ENCODE peak calls at places on chromosomes 3 and 15, in five cellular contexts. I, N, K, T and A are unnamed samples.

GRCh38 chr3:159127021-159127392 is 325.2 kb downstream of the MFSD1 start:
- ATAC-seq in I (no peak), N (no peak), K (no peak), T (peak; percentile 58), A (no peak)

GRCh38 chr3:122562923-122563716 is 980 bp downstream of the PARP9 start:
- ATAC-seq in I (no peak), N (no peak), K (no peak), T (peak; percentile 2), A (no peak)

GRCh38 chr3:159620873-159621272 is 367.8 kb upstream of the IL12A start:
- ATAC-seq in I (no peak), N (no peak), K (no peak), T (no peak), A (no peak)

GRCh38 chr15:27097506-27097905 is 126.5 kb downstream of the GABRG3 start:
- ATAC-seq in I (no peak), N (no peak), K (no peak), T (no peak), A (no peak)

GRCh38 chr15:62107561-62108110 is 40.9 kb downstream of the C2CD4A start:
- ATAC-seq in I (no peak), N (no peak), K (no peak), T (no peak), A (no peak)

GRCh38 chr3:5078151-5078550 is 43.9 kb upstream of the ARL8B start:
- ATAC-seq in I (no peak), N (no peak), K (no peak), T (no peak), A (no peak)

GRCh38 chr3:12461097-12461649 is 23.1 kb upstream of the TSEN2 start:
- ATAC-seq in I (no peak), N (no peak), K (no peak), T (no peak), A (no peak)

GRCh38 chr15:87387681-87388240 is 868.8 kb downstream of the NTRK3 start:
- ATAC-seq in I (no peak), N (no peak), K (no peak), T (no peak), A (no peak)

GRCh38 chr3:50423543-50423942 is 64.2 kb upstream of the TMEM115 start:
- ATAC-seq in I (no peak), N (no peak), K (no peak), T (no peak), A (no peak)

GRCh38 chr3:195251336-195252065 is 19.5 kb downstream of the XXYLT1 start:
- ATAC-seq in I (no peak), N (no peak), K (no peak), T (no peak), A (no peak)

GRCh38 chr3:195086885-195087284 is 184.1 kb downstream of the XXYLT1 start:
- ATAC-seq in I (no peak), N (no peak), K (no peak), T (peak; percentile 14), A (no peak)

GRCh38 chr3:124459678-124460077 is 270.6 kb upstream of the UMPS start:
- ATAC-seq in I (no peak), N (no peak), K (no peak), T (no peak), A (no peak)

GRCh38 chr15:49813615-49814014 is 192.8 kb downstream of the DTWD1 start:
- ATAC-seq in I (no peak), N (peak; percentile 93), K (no peak), T (peak; percentile 82), A (no peak)

GRCh38 chr3:107249132-107249531 is 128.1 kb upstream of the CCDC54 start:
- ATAC-seq in I (peak; percentile 58), N (no peak), K (no peak), T (no peak), A (no peak)

GRCh38 chr3:150447631-150448465 is 39.8 kb downstream of the TSC22D2 start:
- ATAC-seq in I (no peak), N (no peak), K (no peak), T (no peak), A (no peak)

GRCh38 chr15:78873796-78874761 is 1.4 kb downstream of the MORF4L1 start:
- ATAC-seq in I (no peak), N (no peak), K (no peak), T (no peak), A (no peak)

GRCh38 chr15:72369964-72370363 is 5.8 kb downstream of the HEXA start:
- ATAC-seq in I (no peak), N (peak; percentile 43), K (no peak), T (peak; percentile 39), A (no peak)

GRCh38 chr15:57489122-57489521 is 102.6 kb upstream of the MYZAP start:
- ATAC-seq in I (no peak), N (no peak), K (no peak), T (no peak), A (no peak)

GRCh38 chr15:48182749-48183148 is 4.7 kb upstream of the MYEF2 start:
- ATAC-seq in I (no peak), N (no peak), K (no peak), T (no peak), A (no peak)

GRCh38 chr3:45939341-45939771 is 3.9 kb upstream of the CXCR6 start:
- ATAC-seq in I (peak; percentile 21), N (no peak), K (no peak), T (no peak), A (peak; percentile 27)

GRCh38 chr3:49845694-49846093 is 10.7 kb downstream of the TRAIP start:
- ATAC-seq in I (no peak), N (no peak), K (no peak), T (no peak), A (no peak)

GRCh38 chr3:152373379-152373778 is 104.7 kb downstream of the MBNL1 start:
- ATAC-seq in I (peak; percentile 23), N (no peak), K (no peak), T (no peak), A (no peak)

GRCh38 chr15:67080900-67081431 is 15.6 kb downstream of the SMAD3 start:
- ATAC-seq in I (peak; percentile 92), N (peak; percentile 52), K (no peak), T (peak; percentile 41), A (peak; percentile 25)

GRCh38 chr15:90315276-90315982 is 36.7 kb upstream of the ZNF774 start:
- ATAC-seq in I (peak; percentile 80), N (peak; percentile 91), K (no peak), T (peak; percentile 87), A (peak; percentile 86)

GRCh38 chr3:45527727-45528126 is 66.8 kb upstream of the LIMD1 start:
- ATAC-seq in I (no peak), N (no peak), K (no peak), T (no peak), A (no peak)

GRCh38 chr3:149609595-149609994 is 48.2 kb downstream of the WWTR1 start:
- ATAC-seq in I (no peak), N (no peak), K (no peak), T (peak; percentile 7), A (no peak)

GRCh38 chr3:29143151-29143550 is 137.7 kb upstream of the RBMS3 start:
- ATAC-seq in I (no peak), N (no peak), K (no peak), T (no peak), A (no peak)

GRCh38 chr3:133881492-133881891 is 14.2 kb downstream of the RAB6B start:
- ATAC-seq in I (no peak), N (no peak), K (no peak), T (no peak), A (no peak)

GRCh38 chr3:49671291-49672288 is 2.6 kb upstream of the APEH start:
- ATAC-seq in I (peak; percentile 37), N (no peak), K (no peak), T (peak; percentile 14), A (no peak)

GRCh38 chr15:52858388-52859176 is 68.4 kb upstream of the ONECUT1 start:
- ATAC-seq in I (no peak), N (peak; percentile 45), K (no peak), T (peak; percentile 71), A (no peak)

GRCh38 chr3:14632445-14632930 is 19.1 kb upstream of the CCDC174 start:
- ATAC-seq in I (no peak), N (no peak), K (no peak), T (no peak), A (no peak)

GRCh38 chr15:50353251-50353998 is 1.6 kb downstream of the GABPB1 start:
- ATAC-seq in I (no peak), N (no peak), K (peak; percentile 31), T (peak; percentile 24), A (peak; percentile 37)

GRCh38 chr3:58052373-58053273 is 44.4 kb downstream of the FLNB start:
- ATAC-seq in I (peak; percentile 65), N (peak; percentile 80), K (no peak), T (peak; percentile 75), A (peak; percentile 69)

GRCh38 chr3:4570840-4571621 is 77.9 kb downstream of the ITPR1 start:
- ATAC-seq in I (no peak), N (peak; percentile 45), K (peak; percentile 68), T (peak; percentile 44), A (no peak)

GRCh38 chr3:123072152-123072551 is 5.3 kb downstream of the PDIA5 start:
- ATAC-seq in I (no peak), N (no peak), K (no peak), T (no peak), A (no peak)

GRCh38 chr15:51312754-51313390 is 25.5 kb downstream of the CYP19A1 start:
- ATAC-seq in I (no peak), N (no peak), K (no peak), T (no peak), A (no peak)

GRCh38 chr15:56719021-56719612 is 14.2 kb downstream of the ZNF280D start:
- ATAC-seq in I (no peak), N (no peak), K (no peak), T (no peak), A (no peak)

GRCh38 chr3:145557405-145557804 is 603.6 kb downstream of the PLOD2 start:
- ATAC-seq in I (no peak), N (peak; percentile 72), K (no peak), T (peak; percentile 76), A (no peak)

GRCh38 chr3:106025151-106025722 is 156.4 kb upstream of the CBLB start:
- ATAC-seq in I (no peak), N (peak; percentile 81), K (no peak), T (peak; percentile 88), A (no peak)

GRCh38 chr3:195587824-195588223 is 4.1 kb upstream of the APOD start:
- ATAC-seq in I (no peak), N (no peak), K (peak; percentile 39), T (no peak), A (no peak)